ENCODE peak calls at places on chromosomes 5 and 9, in eight cellular contexts. N is fibroblast of gingiva, K is Right ventricle myocardium superior, H is GM19239, R is A673, S is RCC 7860, O is neural crest cell, W is pancreas. X is an unnamed sample.

GRCh38 chr5:139131062-139131856 is 66.9 kb downstream of the SIL1 start:
- DNase-seq in S (no peak), O (no peak), K (no peak), N (no peak), H (no peak), R (no peak), W (peak; percentile 25), X (no peak)

GRCh38 chr5:95839658-95840057 is 17.1 kb upstream of the GLRX start:
- DNase-seq in R (no peak), N (no peak), O (no peak), K (no peak), S (no peak), H (no peak), W (no peak), X (no peak)

GRCh38 chr9:108812388-108812787 is 43.4 kb downstream of the ACTL7B start:
- DNase-seq in K (no peak), W (no peak), N (no peak), R (peak; percentile 14), O (no peak), H (no peak), S (no peak), X (no peak)

GRCh38 chr5:103188436-103188835 is 68.3 kb downstream of the PPIP5K2 start:
- DNase-seq in N (no peak), H (no peak), R (no peak), K (no peak), O (no peak), S (no peak), W (no peak), X (no peak)

GRCh38 chr9:74772126-74772525 is 115.6 kb downstream of the TRPM6 start:
- DNase-seq in S (no peak), O (no peak), R (no peak), N (no peak), H (no peak), K (no peak), W (no peak), X (no peak)

GRCh38 chr5:41708604-41708940 is 161.7 kb downstream of the OXCT1 start:
- DNase-seq in K (no peak), W (no peak), S (no peak), H (no peak), R (no peak), N (no peak), O (no peak), X (no peak)

GRCh38 chr5:54894957-54895815 is 90.2 kb downstream of the ESM1 start:
- DNase-seq in N (no peak), H (no peak), O (no peak), R (peak; percentile 61), S (no peak), K (no peak), W (no peak), X (no peak)

GRCh38 chr9:23372703-23373102 is 453.3 kb downstream of the ELAVL2 start:
- DNase-seq in W (no peak), O (no peak), N (no peak), S (no peak), K (no peak), R (no peak), H (no peak), X (no peak)

GRCh38 chr5:101260857-101261256 is 357.8 kb upstream of the ST8SIA4 start:
- DNase-seq in O (no peak), N (no peak), K (no peak), W (no peak), H (no peak), R (no peak), S (peak; percentile 14), X (no peak)